ENCODE peak calls at places on chromosome 6, in eight cellular contexts. S is heart left ventricle, N is aorta, X is cardiac muscle cell, V is kidney, J is cardiac fibroblast, G is ovary, T is H7. A is an unnamed sample.

GRCh38 chr6:44800171-44800671 is 412.7 kb downstream of the CDC5L start:
- DNase-seq in S (no peak), J (peak; percentile 74), X (peak; percentile 13), N (no peak), G (no peak), V (no peak), T (no peak), A (no peak)

GRCh38 chr6:152124432-152125074 is 317.1 kb downstream of the ESR1 start:
- DNase-seq in S (no peak), J (peak; percentile 84), G (no peak), T (peak; percentile 55), X (peak; percentile 62), V (no peak), N (no peak), A (peak; percentile 15)

GRCh38 chr6:152984387-152984872 is 1.6 kb upstream of the FBXO5 start:
- DNase-seq in J (peak; percentile 19), N (no peak), T (no peak), X (no peak), G (no peak), S (no peak), V (no peak), A (no peak)

GRCh38 chr6:44576132-44576601 is 188.7 kb downstream of the CDC5L start:
- DNase-seq in V (no peak), G (no peak), S (no peak), T (no peak), J (peak; percentile 81), X (no peak), N (no peak), A (no peak)

GRCh38 chr6:71181565-71181964 is 107.0 kb upstream of the OGFRL1 start:
- DNase-seq in T (peak; percentile 31), J (peak; percentile 91), G (no peak), X (peak; percentile 49), N (no peak), S (no peak), V (no peak), A (no peak)

GRCh38 chr6:106114492-106114891 is 28.4 kb downstream of the PRDM1 start:
- DNase-seq in V (no peak), N (no peak), X (no peak), G (no peak), T (no peak), J (no peak), S (no peak), A (no peak)

GRCh38 chr6:48733581-48733980 is 622.6 kb upstream of the PTCHD4 start:
- DNase-seq in T (no peak), X (no peak), V (no peak), N (no peak), J (peak; percentile 41), G (no peak), S (no peak), A (no peak)

GRCh38 chr6:136103101-136103688 is 146.9 kb downstream of the MTFR2 start:
- DNase-seq in X (peak; percentile 40), N (no peak), G (no peak), T (no peak), V (no peak), J (peak; percentile 54), S (no peak), A (no peak)

GRCh38 chr6:122289721-122290501 is 109.5 kb upstream of the HSF2 start:
- DNase-seq in T (peak; percentile 10), S (no peak), N (no peak), X (peak; percentile 44), V (no peak), J (peak; percentile 6), G (no peak), A (no peak)

GRCh38 chr6:94163877-94164276 is 744.5 kb upstream of the EPHA7 start:
- DNase-seq in N (no peak), J (no peak), S (no peak), V (no peak), T (no peak), G (no peak), X (no peak), A (no peak)

GRCh38 chr6:109978174-109979032 is at the start of gene GPR6:
- DNase-seq in S (peak; percentile 67), X (peak; percentile 95), J (peak; percentile 49), V (peak; percentile 84), G (peak; percentile 63), N (peak; percentile 88), T (peak; percentile 91), A (peak; percentile 22)

GRCh38 chr6:100138346-100139022 is 144.5 kb upstream of the MCHR2 start:
- DNase-seq in S (no peak), J (no peak), X (no peak), V (peak; percentile 39), G (no peak), T (no peak), N (no peak), A (no peak)

GRCh38 chr6:134223761-134224445 is 94.0 kb downstream of the SGK1 start:
- DNase-seq in S (no peak), J (peak; percentile 14), T (no peak), G (no peak), V (no peak), N (no peak), X (no peak), A (no peak)

GRCh38 chr6:54801669-54802068 is 44.9 kb upstream of the FAM83B start:
- DNase-seq in V (no peak), N (no peak), S (no peak), X (no peak), J (peak; percentile 25), T (no peak), G (no peak), A (no peak)
- H3K4me3 ChIP-seq in V (no peak overlapping the region), N (no peak overlapping the region), S (no peak overlapping the region), X (no peak overlapping the region), J (no peak overlapping the region), T (no peak overlapping the region), G (no peak overlapping the region), A (no peak overlapping the region)

DNA sequence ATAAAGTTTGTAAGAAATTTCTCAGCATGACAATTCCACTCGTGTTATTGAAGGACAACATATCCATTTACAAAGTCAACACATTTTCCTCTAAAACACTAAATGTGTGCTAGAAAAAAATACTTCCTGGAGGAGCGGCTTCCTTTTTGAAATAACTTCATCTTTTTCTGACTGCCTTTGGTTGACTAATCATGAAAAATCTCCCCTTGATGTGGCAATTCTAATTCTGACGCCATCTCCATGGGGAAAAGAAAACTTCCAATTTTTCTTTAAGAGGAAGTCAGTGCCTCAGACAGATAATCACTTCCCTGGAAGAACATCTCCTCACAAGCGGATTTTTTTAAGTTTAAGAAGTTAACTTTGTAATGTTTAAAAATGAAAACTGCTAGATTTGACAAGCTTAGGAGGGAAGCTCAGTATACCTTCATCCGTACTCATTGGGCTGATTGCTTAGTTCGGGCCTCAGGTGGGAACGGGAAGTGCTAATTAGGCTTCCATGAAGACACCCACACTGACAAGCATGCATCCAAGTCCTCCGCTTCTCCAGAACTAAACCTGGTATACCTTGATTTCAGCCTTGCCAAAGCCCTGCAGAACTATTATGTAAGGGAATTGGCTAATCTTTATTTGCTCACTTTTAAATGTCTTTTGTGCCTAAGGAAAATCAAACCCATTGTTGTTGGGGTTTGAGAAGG is 35.1 kb upstream of the DUSP22 start:
- DNase-seq in S (no peak), N (no peak), X (no peak), G (no peak), V (no peak), J (peak; percentile 76), T (no peak), A (no peak)
- H3K4me3 ChIP-seq in S (no peak overlapping the region), N (no peak overlapping the region), X (no peak overlapping the region), G (no peak overlapping the region), V (no peak overlapping the region), J (no peak overlapping the region), T (no peak overlapping the region), A (no peak overlapping the region)

GRCh38 chr6:57063847-57064246 is 17.4 kb downstream of the KIAA1586 start:
- DNase-seq in T (no peak), V (no peak), N (no peak), G (no peak), J (no peak), S (no peak), X (no peak), A (no peak)

GRCh38 chr6:57069920-57070331 is 20.1 kb upstream of the ZNF451 start:
- DNase-seq in S (no peak), X (no peak), G (no peak), J (no peak), T (no peak), V (no peak), N (no peak), A (no peak)

GRCh38 chr6:57069228-57069627 is 20.8 kb upstream of the ZNF451 start:
- DNase-seq in X (no peak), N (no peak), G (no peak), T (no peak), S (no peak), J (no peak), V (no peak), A (no peak)

GRCh38 chr6:57068066-57068465 is 21.6 kb downstream of the KIAA1586 start:
- DNase-seq in J (peak; percentile 80), S (no peak), V (no peak), G (no peak), N (no peak), T (no peak), X (no peak), A (no peak)

GRCh38 chr6:57064809-57065208 is 18.3 kb downstream of the KIAA1586 start:
- DNase-seq in G (no peak), S (no peak), X (no peak), V (no peak), N (no peak), T (no peak), J (peak; percentile 38), A (no peak)
- H3K4me3 ChIP-seq in G (no peak overlapping the region), S (no peak overlapping the region), X (no peak overlapping the region), V (no peak overlapping the region), N (no peak overlapping the region), T (no peak overlapping the region), J (no peak overlapping the region), A (no peak overlapping the region)

DNA sequence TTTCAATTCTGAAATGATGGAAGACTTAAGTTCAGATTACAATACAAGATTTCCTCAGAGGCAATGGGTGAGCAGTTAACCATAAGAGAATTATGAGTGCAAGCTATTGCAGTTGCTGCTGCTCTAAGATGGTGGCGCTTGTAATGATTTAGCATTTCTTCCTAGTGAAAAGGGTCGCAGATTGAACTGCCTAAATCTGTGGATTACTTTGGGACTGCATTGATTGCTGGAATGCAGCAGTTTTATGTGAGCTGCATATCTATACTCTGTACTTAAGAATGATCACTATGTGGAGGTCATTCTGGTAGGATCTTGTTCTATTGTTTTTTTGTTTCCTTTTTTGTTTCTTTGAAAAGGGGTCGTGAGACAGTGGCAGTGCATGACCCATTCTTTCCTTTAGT is 5.3 kb downstream of the SCAF8 start:
- DNase-seq in X (peak; percentile 12), S (no peak), G (no peak), V (no peak), N (no peak), T (no peak), J (peak; percentile 33), A (peak; percentile 65)
- H3K4me3 ChIP-seq in X (no peak overlapping the region), S (no peak overlapping the region), G (no peak overlapping the region), V (no peak overlapping the region), N (no peak overlapping the region), T (no peak overlapping the region), J (no peak overlapping the region), A (no peak overlapping the region)